ENCODE peak calls at places on chromosomes 12 and 14, in eight cellular contexts. Z is uterus, L is ovary, E is SK-N-SH, C is WERI-Rb-1, O is HCT116, R is AG10803, Y is colonic mucosa. T is an unnamed sample.

GRCh38 chr12:25924535-25925001 is 33.9 kb upstream of the RASSF8 start:
- DNase-seq in Z (no peak), L (no peak), E (no peak), C (no peak), O (no peak), R (no peak), Y (no peak), T (no peak)

GRCh38 chr12:108446766-108447165 is 68.3 kb upstream of the FICD start:
- DNase-seq in Z (peak; percentile 60), L (peak; percentile 40), E (no peak), C (no peak), O (no peak), R (peak; percentile 31), Y (no peak), T (no peak)

GRCh38 chr12:96225003-96225855 is 31.1 kb downstream of the ELK3 start:
- DNase-seq in Z (peak; percentile 59), L (peak; percentile 57), E (peak; percentile 43), C (no peak), O (no peak), R (no peak), Y (no peak), T (no peak)

GRCh38 chr12:56529656-56530055 is 8.0 kb downstream of the RBMS2 start:
- DNase-seq in Z (no peak), L (no peak), E (no peak), C (no peak), O (no peak), R (peak; percentile 34), Y (no peak), T (no peak)

GRCh38 chr12:64390275-64390851 is at the start of gene C12orf56:
- DNase-seq in Z (no peak), L (no peak), E (no peak), C (no peak), O (no peak), R (peak; percentile 30), Y (peak; percentile 47), T (no peak)

GRCh38 chr14:35403397-35404245 is 928 bp downstream of the NFKBIA start:
- DNase-seq in Z (peak; percentile 99), L (peak; percentile 98), E (peak; percentile 97), C (peak; percentile 95), O (peak; percentile 58), R (peak; percentile 93), Y (peak; percentile 97), T (peak; percentile 62)

GRCh38 chr12:64010069-64010686 is 165.7 kb downstream of the SRGAP1 start:
- DNase-seq in Z (no peak), L (no peak), E (no peak), C (no peak), O (no peak), R (peak; percentile 48), Y (no peak), T (no peak)

GRCh38 chr12:32120419-32120818 is 13.8 kb downstream of the BICD1 start:
- DNase-seq in Z (no peak), L (no peak), E (no peak), C (no peak), O (no peak), R (no peak), Y (no peak), T (no peak)

GRCh38 chr14:82011460-82011859 is 477.8 kb upstream of the SEL1L start:
- DNase-seq in Z (no peak), L (no peak), E (no peak), C (no peak), O (no peak), R (no peak), Y (no peak), T (no peak)

GRCh38 chr12:25529738-25530137 is 23.3 kb downstream of the LMNTD1 start:
- DNase-seq in Z (no peak), L (no peak), E (no peak), C (no peak), O (no peak), R (peak; percentile 36), Y (no peak), T (no peak)

GRCh38 chr14:59482120-59482434 is 2.1 kb downstream of the L3HYPDH start:
- DNase-seq in Z (no peak), L (no peak), E (no peak), C (no peak), O (no peak), R (no peak), Y (no peak), T (no peak)

GRCh38 chr12:108037960-108038359 is 91.1 kb upstream of the WSCD2 start:
- DNase-seq in Z (no peak), L (no peak), E (no peak), C (no peak), O (no peak), R (no peak), Y (no peak), T (no peak)

GRCh38 chr12:84375472-84375871 is 537.1 kb downstream of the SLC6A15 start:
- DNase-seq in Z (no peak), L (no peak), E (no peak), C (no peak), O (no peak), R (no peak), Y (no peak), T (no peak)

GRCh38 chr14:103607039-103607668 is 21.9 kb upstream of the KLC1 start:
- DNase-seq in Z (peak; percentile 85), L (peak; percentile 83), E (peak; percentile 87), C (peak; percentile 83), O (no peak), R (peak; percentile 95), Y (peak; percentile 80), T (no peak)

GRCh38 chr14:32808574-32809098 is 130.0 kb upstream of the NPAS3 start:
- DNase-seq in Z (no peak), L (no peak), E (no peak), C (no peak), O (no peak), R (peak; percentile 36), Y (no peak), T (peak; percentile 80)

GRCh38 chr12:113598815-113599406 is 127.2 kb upstream of the LHX5 start:
- DNase-seq in Z (no peak), L (no peak), E (no peak), C (no peak), O (no peak), R (no peak), Y (no peak), T (no peak)

GRCh38 chr14:51236314-51236713 is 3.7 kb upstream of the TMX1 start:
- DNase-seq in Z (no peak), L (no peak), E (no peak), C (no peak), O (no peak), R (no peak), Y (no peak), T (no peak)

GRCh38 chr12:82357845-82358199 is 365 bp downstream of the CCDC59 start:
- DNase-seq in Z (no peak), L (no peak), E (no peak), C (no peak), O (no peak), R (peak; percentile 2), Y (no peak), T (no peak)

GRCh38 chr14:92457018-92457565 is 56.5 kb upstream of the RIN3 start:
- DNase-seq in Z (no peak), L (no peak), E (no peak), C (no peak), O (no peak), R (no peak), Y (no peak), T (no peak)
- TF ChIP-seq CTCF in Z (no peak), L (no peak), E (no peak), C (no peak), O (no peak), R (no peak), Y (peak; percentile 1), T (no peak)

DNA sequence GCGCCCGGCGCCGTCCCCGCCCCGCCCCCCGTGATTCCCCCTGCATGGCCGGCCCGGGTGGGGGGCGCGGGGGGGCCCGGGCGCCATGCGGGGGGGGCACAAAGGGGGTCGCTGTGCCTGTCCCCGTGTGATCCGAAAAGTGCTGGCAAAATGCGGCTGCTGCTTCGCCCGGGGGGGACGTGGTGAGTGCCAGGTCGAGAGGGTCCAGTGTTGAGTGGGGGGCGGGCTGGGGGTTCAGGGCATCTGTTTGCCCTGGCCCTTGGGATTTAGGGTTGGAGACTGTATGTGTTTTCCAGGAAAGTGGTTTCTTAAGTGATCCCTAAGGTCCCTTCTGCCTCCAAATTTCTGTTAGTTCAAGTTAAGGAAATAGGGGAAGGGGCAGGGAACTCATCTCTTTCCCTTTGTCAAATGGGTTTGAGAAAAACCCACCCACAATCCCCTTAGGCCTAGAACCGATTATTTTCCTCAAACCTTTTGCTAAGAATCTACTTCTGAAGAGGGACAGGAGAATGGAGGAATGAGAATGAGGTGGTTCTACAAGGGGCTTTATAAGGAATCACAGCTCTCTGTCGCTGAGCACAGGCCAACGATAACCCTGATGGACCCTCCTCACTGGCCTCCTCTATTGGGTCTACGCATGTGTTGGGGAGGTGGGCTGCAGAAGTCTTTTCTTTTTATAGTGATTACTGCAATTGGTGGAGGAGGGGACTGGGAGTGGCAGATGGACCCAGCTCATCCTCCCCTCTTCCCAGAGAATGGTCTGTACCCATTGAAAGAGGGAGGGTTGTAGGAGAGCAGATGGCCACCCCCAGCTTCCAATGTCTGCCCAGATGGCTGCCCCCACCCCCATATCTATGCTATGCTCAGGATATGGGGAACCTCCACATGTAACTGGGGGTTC is 825 bp downstream of the ARHGEF25 start:
- DNase-seq in Z (no peak), L (no peak), E (peak; percentile 64), C (peak; percentile 86), O (no peak), R (no peak), Y (no peak), T (no peak)
- H3K4me3 ChIP-seq in Z (peak overlapping the region; percentile 70), L (peak overlapping the region; percentile 68), E (peak overlapping the region; percentile 51), C (peak overlapping the region; percentile 70), O (peak overlapping the region; percentile 53), R (peak overlapping the region; percentile 69), Y (peak overlapping the region; percentile 45), T (peak overlapping the region; percentile 60)

DNA sequence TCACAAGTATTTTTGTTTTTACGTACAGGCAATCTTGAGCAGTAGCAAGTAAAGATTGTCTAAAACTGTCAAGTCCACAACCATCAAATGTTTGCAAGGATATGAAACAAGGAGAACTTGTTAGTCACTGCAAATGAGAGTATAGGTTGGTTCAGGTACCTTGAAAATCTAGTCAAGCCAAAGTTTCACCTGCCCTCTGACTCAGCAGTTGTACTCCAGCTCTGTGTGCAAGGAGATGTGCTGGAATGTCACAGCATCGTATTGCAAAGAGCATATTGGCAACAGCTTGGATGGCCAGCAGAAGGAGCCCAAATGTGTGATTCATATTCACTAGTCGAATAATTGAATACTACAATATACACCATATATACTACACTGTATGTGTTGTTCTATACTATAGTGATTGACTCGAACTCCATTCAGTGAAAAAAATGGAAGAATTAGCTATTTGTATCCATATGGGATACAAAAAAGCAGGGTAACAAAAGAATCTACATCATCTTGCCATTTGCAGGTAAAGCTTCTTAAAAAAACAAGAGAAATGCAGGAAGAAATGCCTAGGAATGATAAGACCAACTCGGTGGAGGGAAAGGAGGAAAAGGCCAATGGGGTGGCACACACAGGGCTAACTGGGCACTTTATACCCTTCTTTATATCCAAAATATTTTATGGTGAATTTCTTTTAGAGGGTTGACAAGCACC is 44.0 kb downstream of the EID3 start:
- DNase-seq in Z (no peak), L (no peak), E (no peak), C (no peak), O (no peak), R (no peak), Y (no peak), T (no peak)
- TF ChIP-seq CTCF in Z (no peak), L (no peak), E (no peak), C (no peak), O (no peak), R (no peak), Y (no peak), T (no peak)

DNA sequence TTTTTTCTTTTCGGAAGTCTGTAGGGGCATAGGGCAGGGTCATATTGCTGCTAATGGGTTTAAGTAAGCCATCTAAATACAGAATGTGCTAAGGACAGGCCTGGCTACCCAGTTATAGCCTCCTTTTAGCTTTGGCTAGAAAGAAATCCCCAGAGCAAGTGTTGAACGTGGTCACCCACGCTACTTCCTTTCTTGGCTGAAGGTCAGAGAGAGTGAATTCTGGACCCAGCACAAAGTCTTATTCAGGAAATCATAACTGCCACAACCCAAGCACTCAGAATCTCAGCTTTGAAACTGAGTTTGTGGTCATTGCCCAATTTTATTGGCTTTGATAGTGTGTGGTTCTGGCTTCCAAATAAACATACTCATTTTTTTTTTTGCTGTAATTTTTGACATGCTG is 542.1 kb upstream of the ATP2B1 start:
- DNase-seq in Z (no peak), L (no peak), E (no peak), C (no peak), O (no peak), R (peak; percentile 62), Y (peak; percentile 24), T (no peak)
- H3K4me3 ChIP-seq in Z (no peak overlapping the region), L (no peak overlapping the region), E (no peak overlapping the region), C (no peak overlapping the region), O (no peak overlapping the region), R (no peak overlapping the region), Y (no peak overlapping the region), T (no peak overlapping the region)